ENCODE peak calls at places on chromosomes 2 and 18, in nine cellular contexts. H, B, I, O, P, Y, T, D and R are unnamed samples.

GRCh38 chr2:219037783-219038549 is 3.4 kb downstream of the CFAP65 start:
- DNase-seq in H (no peak), B (no peak), I (no peak), O (no peak), P (no peak), Y (no peak), T (no peak), D (no peak), R (no peak)

GRCh38 chr2:101790416-101790815 is 92.9 kb downstream of the MAP4K4 start:
- DNase-seq in H (no peak), B (peak; percentile 54), I (no peak), O (no peak), P (no peak), Y (no peak), T (no peak), D (no peak), R (peak; percentile 60)

GRCh38 chr2:97645112-97645699 is 656 bp upstream of the COX5B start:
- DNase-seq in H (no peak), B (no peak), I (no peak), O (no peak), P (peak; percentile 68), Y (no peak), T (no peak), D (no peak), R (no peak)

GRCh38 chr2:165691615-165692014 is 102.4 kb downstream of the GALNT3 start:
- DNase-seq in H (no peak), B (peak; percentile 8), I (no peak), O (peak; percentile 28), P (no peak), Y (peak; percentile 31), T (peak; percentile 25), D (peak; percentile 48), R (peak; percentile 71)

GRCh38 chr2:235034270-235035135 is 82.7 kb downstream of the SH3BP4 start:
- DNase-seq in H (no peak), B (no peak), I (no peak), O (no peak), P (no peak), Y (no peak), T (no peak), D (no peak), R (no peak)

GRCh38 chr18:13244135-13244534 is 25.6 kb downstream of the LDLRAD4 start:
- DNase-seq in H (no peak), B (no peak), I (no peak), O (no peak), P (no peak), Y (no peak), T (no peak), D (no peak), R (no peak)

GRCh38 chr2:237486334-237486818 is 675 bp upstream of the MLPH start:
- DNase-seq in H (peak; percentile 22), B (peak; percentile 24), I (no peak), O (no peak), P (no peak), Y (no peak), T (no peak), D (no peak), R (no peak)

GRCh38 chr18:60060578-60060977 is 160.8 kb downstream of the PMAIP1 start:
- DNase-seq in H (no peak), B (no peak), I (no peak), O (no peak), P (no peak), Y (no peak), T (no peak), D (no peak), R (no peak)

GRCh38 chr2:54559593-54560145 is 103.5 kb downstream of the SPTBN1 start:
- DNase-seq in H (peak; percentile 69), B (peak; percentile 87), I (no peak), O (no peak), P (peak; percentile 60), Y (peak; percentile 87), T (peak; percentile 36), D (peak; percentile 92), R (peak; percentile 81)

GRCh38 chr2:137957033-137957432 is 7.2 kb upstream of the HNMT start:
- DNase-seq in H (no peak), B (peak; percentile 94), I (no peak), O (no peak), P (no peak), Y (peak; percentile 97), T (no peak), D (peak; percentile 98), R (peak; percentile 92)

GRCh38 chr2:105125428-105125827 is 87.6 kb downstream of the MRPS9 start:
- DNase-seq in H (no peak), B (no peak), I (no peak), O (no peak), P (no peak), Y (no peak), T (no peak), D (no peak), R (no peak)

GRCh38 chr2:54572636-54573531 is 116.8 kb downstream of the SPTBN1 start:
- DNase-seq in H (no peak), B (peak; percentile 44), I (no peak), O (no peak), P (no peak), Y (peak; percentile 91), T (no peak), D (no peak), R (peak; percentile 73)

GRCh38 chr2:236743623-236744280 is 174.1 kb downstream of the ACKR3 start:
- DNase-seq in H (no peak), B (peak; percentile 57), I (no peak), O (no peak), P (no peak), Y (peak; percentile 18), T (no peak), D (peak; percentile 99), R (peak; percentile 98)

GRCh38 chr2:68447118-68447517 is 20.0 kb downstream of the FBXO48 start:
- DNase-seq in H (no peak), B (no peak), I (no peak), O (no peak), P (no peak), Y (no peak), T (no peak), D (no peak), R (no peak)

GRCh38 chr2:20667531-20668401 is 822 bp downstream of the GDF7 start:
- DNase-seq in H (no peak), B (no peak), I (no peak), O (no peak), P (no peak), Y (no peak), T (no peak), D (no peak), R (no peak)
- H3K4me3 ChIP-seq in H (no peak overlapping the region), B (no peak overlapping the region), I (peak overlapping the region; percentile 39), O (peak overlapping the region; percentile 32), P (peak overlapping the region; percentile 50), Y (peak overlapping the region; percentile 20), T (peak overlapping the region; percentile 50), D (peak overlapping the region; percentile 38), R (peak overlapping the region; percentile 49)

GRCh38 chr2:27954771-27955384 is 64.3 kb downstream of the BABAM2 start:
- DNase-seq in H (peak; percentile 18), B (peak; percentile 99), I (peak; percentile 22), O (no peak), P (peak; percentile 63), Y (peak; percentile 97), T (peak; percentile 49), D (peak; percentile 100), R (peak; percentile 100)
- TF ChIP-seq CTCF in H (no peak), B (peak; percentile 51), I (peak; percentile 36), O (no peak), P (peak; percentile 35), Y (peak; percentile 46), T (no peak), D (peak; percentile 55), R (peak; percentile 25)

GRCh38 chr2:241546771-241547498 is 11.6 kb upstream of the BOK start:
- DNase-seq in H (no peak), B (peak; percentile 51), I (no peak), O (no peak), P (peak; percentile 23), Y (peak; percentile 93), T (no peak), D (peak; percentile 96), R (peak; percentile 92)
- H3K4me3 ChIP-seq in H (no peak overlapping the region), B (no peak overlapping the region), I (no peak overlapping the region), O (no peak overlapping the region), P (peak overlapping the region; percentile 28), Y (no peak overlapping the region), T (no peak overlapping the region), D (no peak overlapping the region), R (peak overlapping the region; percentile 1)

DNA sequence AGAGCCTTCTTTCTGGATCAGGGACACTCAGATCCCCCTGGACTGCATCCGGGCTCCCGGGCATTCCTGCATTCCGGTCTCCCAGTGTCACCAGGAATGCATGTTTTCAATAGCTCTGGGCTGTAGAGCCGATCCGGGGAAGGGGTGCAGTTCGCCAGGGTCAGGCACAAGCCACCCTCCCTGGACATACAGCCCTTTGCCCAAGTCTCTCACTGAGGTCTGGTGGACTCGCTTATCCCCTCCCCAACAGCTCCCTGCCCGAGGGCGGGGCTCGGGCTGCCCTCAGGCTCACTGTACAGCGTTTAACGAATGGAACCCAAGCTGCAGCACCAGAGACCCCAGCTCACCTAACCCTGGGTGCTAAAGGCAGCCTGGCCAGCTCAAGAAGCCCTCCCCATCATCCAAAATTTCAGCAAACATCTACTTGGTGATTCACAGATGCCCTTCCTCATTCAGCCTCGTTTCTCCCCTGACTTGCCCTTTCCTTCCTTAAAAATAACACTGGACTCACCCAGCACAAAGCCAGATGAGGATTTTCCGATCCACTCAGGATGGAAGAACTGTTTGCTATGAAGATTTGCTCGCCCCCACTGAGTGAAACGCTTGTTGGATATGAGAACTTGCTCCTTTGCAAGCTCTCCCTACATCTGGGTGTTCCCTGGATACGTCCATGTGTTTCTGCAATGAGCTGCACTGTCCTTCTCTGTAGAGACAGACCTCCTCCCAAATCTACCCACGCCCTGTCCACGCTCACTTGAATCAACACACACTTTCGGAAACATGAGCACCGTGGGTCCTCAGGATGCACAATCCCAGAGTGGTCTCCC is 58.1 kb downstream of the PXDN start:
- DNase-seq in H (no peak), B (no peak), I (no peak), O (no peak), P (no peak), Y (peak; percentile 62), T (no peak), D (peak; percentile 29), R (no peak)
- TF ChIP-seq CTCF in H (no peak), B (no peak), I (no peak), O (no peak), P (no peak), Y (no peak), T (no peak), D (no peak), R (no peak)